ENCODE peak calls at places on chromosome 5, in four cellular contexts. A is Right ventricle myocardium superior, G is HT1080, X is lung. M is an unnamed sample.

GRCh38 chr5:116361171-116361967 is 213.3 kb downstream of the SEMA6A start:
- DNase-seq in A (peak), G (no peak), X (no peak), M (peak)

GRCh38 chr5:83450840-83451239 is 20.7 kb upstream of the VCAN start:
- DNase-seq in X (no peak), G (no peak), A (no peak), M (no peak)

GRCh38 chr5:179553875-179554274 is 3.5 kb downstream of the RUFY1 start:
- DNase-seq in G (peak), A (no peak), X (no peak), M (no peak)

GRCh38 chr5:178333821-178334481 is 101.3 kb upstream of the PHYKPL start:
- DNase-seq in G (no peak), A (peak), X (no peak), M (peak)

GRCh38 chr5:116046261-116046660 is 14.0 kb downstream of the ARL14EPL start:
- DNase-seq in X (no peak), G (no peak), A (no peak), M (no peak)

GRCh38 chr5:82106207-82106606 is 134.4 kb downstream of the ATG10 start:
- DNase-seq in A (no peak), X (no peak), G (no peak), M (no peak)

GRCh38 chr5:147560982-147561381 is 51.1 kb upstream of the DPYSL3 start:
- DNase-seq in X (no peak), A (no peak), G (no peak), M (no peak)

GRCh38 chr5:130282044-130282443 is 377.8 kb downstream of the CHSY3 start:
- DNase-seq in X (no peak), A (no peak), G (peak), M (no peak)

GRCh38 chr5:107869459-107870115 is 198.8 kb upstream of the EFNA5 start:
- DNase-seq in X (no peak), G (peak), A (no peak), M (no peak)

GRCh38 chr5:11105706-11106105 is 344.7 kb upstream of the DAP start:
- DNase-seq in A (no peak), X (no peak), G (no peak), M (no peak)

GRCh38 chr5:109956884-109957283 is 267.2 kb downstream of the MAN2A1 start:
- DNase-seq in A (no peak), G (no peak), X (no peak), M (no peak)

GRCh38 chr5:147455321-147455720 is 54.5 kb downstream of the DPYSL3 start:
- DNase-seq in A (no peak), X (no peak), G (no peak), M (no peak)

GRCh38 chr5:173602423-173602822 is 14.0 kb downstream of the BOD1 start:
- DNase-seq in A (peak), X (peak), G (no peak), M (no peak)

GRCh38 chr5:140725799-140726471 is 25.7 kb downstream of the ZMAT2 start:
- DNase-seq in A (no peak), X (peak), G (peak), M (peak)

GRCh38 chr5:177526191-177526590 is 9.4 kb upstream of the DDX41 start:
- DNase-seq in G (no peak), X (no peak), A (no peak), M (no peak)

GRCh38 chr5:100818340-100818739 is 84.7 kb downstream of the ST8SIA4 start:
- DNase-seq in G (no peak), X (no peak), A (no peak), M (no peak)

GRCh38 chr5:67900515-67900914 is 315.0 kb upstream of the PIK3R1 start:
- DNase-seq in X (no peak), G (no peak), A (no peak), M (no peak)